ENCODE peak calls at places on chromosomes 5 and 9, in four cellular contexts. L is pancreas, F is left ventricle myocardium inferior, Z is OCI-LY7. M is an unnamed sample.
A peak's percentile ranks its signal among the peaks of the same experiment; 100 is the strongest.

GRCh38 chr5:174610968-174611367 is 113.4 kb upstream of the MSX2 start:
- DNase-seq in L (no peak), Z (no peak), F (no peak), M (no peak)

GRCh38 chr5:179166886-179167841 is 107.0 kb downstream of the ZNF354C start:
- DNase-seq in L (peak; percentile 68), F (peak; percentile 36), Z (peak; percentile 50), M (peak; percentile 45)

GRCh38 chr5:72472666-72473422 is 34.4 kb downstream of the ZNF366 start:
- DNase-seq in Z (no peak), F (no peak), L (no peak), M (no peak)

GRCh38 chr9:2180171-2180570 is 165.0 kb downstream of the SMARCA2 start:
- DNase-seq in L (no peak), F (no peak), Z (no peak), M (no peak)

GRCh38 chr5:60505796-60506195 is 194.2 kb downstream of the DEPDC1B start:
- DNase-seq in L (no peak), Z (no peak), F (no peak), M (no peak)

GRCh38 chr5:120463991-120464626 is at the start of gene PRR16:
- DNase-seq in F (peak; percentile 56), L (peak; percentile 63), Z (no peak), M (no peak)

GRCh38 chr9:105264380-105264779 is 19.9 kb downstream of the SLC44A1 start:
- DNase-seq in L (no peak), F (no peak), Z (no peak), M (no peak)

GRCh38 chr5:96113170-96113939 is 151.7 kb upstream of the ELL2 start:
- DNase-seq in Z (no peak), F (peak; percentile 16), L (peak; percentile 48), M (no peak)

GRCh38 chr5:110414360-110414759 is 312.1 kb downstream of the TMEM232 start:
- DNase-seq in Z (no peak), L (no peak), F (no peak), M (no peak)

GRCh38 chr9:27125936-27126335 is 16.9 kb downstream of the TEK start:
- DNase-seq in Z (no peak), L (no peak), F (no peak), M (no peak)

GRCh38 chr9:16689352-16689938 is 181.0 kb downstream of the BNC2 start:
- DNase-seq in L (no peak), Z (no peak), F (peak; percentile 44), M (no peak)

GRCh38 chr9:86741311-86742215 is 205.7 kb downstream of the GAS1 start:
- DNase-seq in Z (no peak), L (no peak), F (no peak), M (no peak)

GRCh38 chr5:174489920-174490597 is 234.3 kb upstream of the MSX2 start:
- DNase-seq in F (no peak), L (no peak), Z (no peak), M (no peak)

GRCh38 chr5:181167814-181168488 is 20.6 kb downstream of the OR2V2 start:
- DNase-seq in F (no peak), Z (peak; percentile 63), L (no peak), M (no peak)

GRCh38 chr5:107739661-107740060 is 68.9 kb upstream of the EFNA5 start:
- DNase-seq in Z (no peak), L (no peak), F (no peak), M (no peak)

GRCh38 chr5:86546582-86546981 is 71.2 kb upstream of the COX7C start:
- DNase-seq in F (no peak), Z (peak; percentile 1), L (no peak), M (no peak)

GRCh38 chr5:43073597-43074546 is 33.8 kb upstream of the ANXA2R start:
- DNase-seq in L (no peak), F (no peak), Z (peak; percentile 59), M (peak; percentile 24)

GRCh38 chr5:168728812-168729211 is 149.6 kb upstream of the PANK3 start:
- DNase-seq in L (no peak), F (no peak), Z (no peak), M (no peak)

GRCh38 chr5:94174748-94175411 is 433.5 kb upstream of the POU5F2 start:
- DNase-seq in L (no peak), Z (no peak), F (no peak), M (no peak)

GRCh38 chr9:17810728-17811634 is 232.1 kb downstream of the SH3GL2 start:
- DNase-seq in L (no peak), F (peak; percentile 15), Z (peak; percentile 68), M (no peak)

GRCh38 chr9:129838707-129839259 is 3.5 kb downstream of the USP20 start:
- DNase-seq in L (no peak), Z (no peak), F (no peak), M (no peak)
- H3K27ac ChIP-seq in L (no peak overlapping the region), Z (peak overlapping the region; percentile 62), F (no peak overlapping the region), M (peak overlapping the region; percentile 62)

GRCh38 chr9:9998491-9999287 is 614.1 kb downstream of the PTPRD start:
- DNase-seq in Z (peak; percentile 4), F (no peak), L (no peak), M (no peak)
- TF ChIP-seq CTCF in Z (peak; percentile 70), F (peak; percentile 48), L (no peak), M (no peak)

DNA sequence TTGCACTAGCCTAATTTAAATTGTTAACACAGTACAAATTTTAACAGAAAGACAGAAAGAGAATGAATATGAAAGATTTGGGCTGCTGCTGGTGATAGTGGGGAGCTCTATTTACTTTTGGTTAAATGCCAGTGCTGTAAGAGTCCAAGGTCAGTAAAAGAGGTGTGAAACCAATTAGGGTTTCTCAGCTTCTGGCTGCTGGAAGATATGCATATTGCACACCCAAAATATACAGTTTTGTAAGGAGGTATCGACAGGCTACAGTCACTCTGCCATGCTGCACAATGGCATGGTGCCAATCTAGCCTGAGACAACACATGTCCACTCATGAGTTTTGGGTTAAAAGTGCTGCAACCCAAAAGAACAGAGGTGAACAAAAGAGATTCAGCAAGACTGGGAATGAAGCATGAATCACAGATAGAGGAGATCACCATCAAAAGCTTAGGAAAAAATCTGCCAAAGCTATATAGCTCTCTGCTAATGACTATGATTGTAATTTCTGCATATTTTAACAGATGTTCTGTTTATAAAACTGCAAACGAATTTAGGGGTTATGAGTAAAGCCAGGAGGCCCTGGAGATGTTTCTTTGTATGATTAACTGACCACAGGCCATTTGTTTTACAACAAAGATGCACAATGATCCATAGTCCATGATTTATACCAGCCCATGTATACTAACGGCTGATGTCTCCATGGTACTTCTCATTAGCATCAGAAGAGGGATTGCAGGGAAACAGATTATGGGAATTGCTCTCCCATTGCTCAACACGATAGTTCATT is 79.1 kb downstream of the PPP2R2B start:
- DNase-seq in L (no peak), Z (no peak), F (no peak), M (no peak)
- H3K27ac ChIP-seq in L (no peak overlapping the region), Z (no peak overlapping the region), F (no peak overlapping the region), M (no peak overlapping the region)

DNA sequence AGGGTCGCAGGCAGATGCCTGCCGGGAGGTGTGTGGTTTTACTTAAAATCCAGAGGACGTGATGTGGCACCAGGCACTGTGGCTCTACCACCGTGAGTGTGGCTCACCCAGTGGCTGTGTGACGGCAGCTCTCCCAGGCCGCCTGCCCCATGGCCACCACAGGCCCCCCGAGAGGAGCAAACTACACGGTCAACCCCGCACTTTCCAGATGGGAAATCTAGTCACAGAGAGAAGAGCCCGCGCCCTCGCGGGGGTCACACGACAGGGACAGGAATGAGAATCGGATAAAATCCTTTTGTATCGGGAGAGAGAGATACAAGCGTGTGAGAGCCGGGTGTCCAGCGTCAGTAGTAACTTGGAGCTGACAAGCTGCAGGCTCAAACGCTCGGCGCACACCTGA is 24.4 kb downstream of the TERT start:
- DNase-seq in F (no peak), Z (no peak), L (peak; percentile 35), M (no peak)
- TF ChIP-seq CTCF in F (no peak), Z (no peak), L (no peak), M (no peak)

DNA sequence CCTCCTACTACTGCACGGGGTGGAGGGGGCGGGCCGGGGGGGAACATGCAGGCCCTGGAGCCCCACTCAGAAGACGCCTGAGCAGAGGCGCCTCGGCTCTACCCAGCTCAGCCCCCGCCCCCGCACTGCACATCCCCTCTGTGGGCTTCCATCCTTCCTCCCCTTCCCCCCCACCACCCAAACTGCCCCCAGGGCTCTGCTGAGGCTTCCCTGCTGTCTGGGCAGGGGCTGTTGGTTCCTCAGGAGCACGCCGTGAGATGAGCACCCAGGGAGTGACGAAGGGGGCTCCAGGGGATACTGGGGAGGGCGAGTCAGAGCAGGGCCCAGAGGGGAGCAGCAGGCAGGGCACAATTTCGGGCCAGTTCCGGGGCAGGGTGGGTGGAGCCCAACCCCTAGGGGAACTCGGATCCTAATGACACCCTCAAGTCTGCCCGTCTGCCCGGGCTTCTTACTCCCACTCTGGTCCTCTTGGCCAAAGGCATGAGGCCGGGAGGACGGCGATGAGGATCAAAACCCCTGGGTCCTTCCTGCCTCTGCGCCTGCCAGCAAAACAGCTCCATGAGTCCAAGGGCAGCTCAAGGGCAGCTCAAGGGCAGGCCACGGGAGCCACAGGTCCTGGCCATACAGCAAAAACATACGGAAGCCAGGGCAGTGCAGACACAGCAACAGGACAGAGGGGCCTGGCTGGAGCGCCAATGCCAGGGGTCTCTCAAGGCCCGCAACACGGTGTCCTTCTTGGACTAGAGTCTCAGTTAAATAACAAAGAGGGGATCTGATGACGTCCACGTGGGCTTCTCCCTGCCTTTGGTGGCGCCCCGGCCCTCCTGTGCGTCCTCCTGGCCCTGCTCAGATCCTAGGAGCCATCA is 200.9 kb downstream of the AUH start:
- DNase-seq in Z (no peak), F (no peak), L (peak; percentile 53), M (no peak)
- H3K27ac ChIP-seq in Z (no peak overlapping the region), F (peak overlapping the region; percentile 74), L (no peak overlapping the region), M (no peak overlapping the region)

GRCh38 chr5:99773290-99773689 is 761.9 kb upstream of the FAM174A start:
- DNase-seq in Z (no peak), F (no peak), L (no peak), M (no peak)

GRCh38 chr5:99775189-99775588 is 760.0 kb upstream of the FAM174A start:
- DNase-seq in L (no peak), Z (no peak), F (no peak), M (no peak)

DNA sequence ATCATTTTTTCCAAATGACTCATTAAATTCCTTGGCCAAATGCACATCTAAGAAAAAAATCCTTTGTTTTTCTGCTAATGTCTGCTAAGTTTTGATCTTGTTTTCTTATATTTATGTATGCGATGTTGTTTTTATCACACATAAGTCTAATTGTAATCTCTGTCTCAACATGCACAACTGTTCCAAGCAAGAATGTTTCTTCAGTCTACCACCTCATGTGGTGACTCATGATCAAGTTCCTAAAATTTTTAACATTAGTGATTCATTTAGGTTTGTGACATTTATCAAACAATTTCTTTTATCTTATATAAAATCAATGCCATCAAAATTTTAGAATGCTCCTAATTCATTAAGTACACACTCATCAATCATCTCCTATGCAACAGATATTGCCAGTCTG is 763.9 kb upstream of the FAM174A start:
- DNase-seq in F (no peak), L (no peak), Z (no peak), M (no peak)
- TF ChIP-seq CTCF in F (no peak), L (no peak), Z (no peak), M (no peak)